ENCODE peak calls at places on chromosome 17, in six cellular contexts. Y is transverse colon, T is type B pancreatic cell, H is cardiac muscle cell, M is hepatocyte, O is adrenal gland. R is an unnamed sample.

GRCh38 chr17:45408611-45409421 is 23.9 kb downstream of the ARHGAP27 start:
- DNase-seq in Y (peak; percentile 29), T (no peak), H (peak; percentile 41), M (no peak), O (no peak), R (no peak)

GRCh38 chr17:61486135-61487120 is 34.2 kb downstream of the TBX4 start:
- DNase-seq in Y (no peak), T (no peak), H (peak; percentile 82), M (no peak), O (no peak), R (no peak)

GRCh38 chr17:37737971-37738370 is 6.9 kb downstream of the HNF1B start:
- DNase-seq in Y (no peak), T (no peak), H (no peak), M (no peak), O (no peak), R (no peak)

GRCh38 chr17:71764507-71764906 is 356.3 kb upstream of the SOX9 start:
- DNase-seq in Y (peak; percentile 24), T (no peak), H (peak; percentile 63), M (peak; percentile 33), O (peak; percentile 20), R (peak; percentile 43)

GRCh38 chr17:35536664-35537160 is 766 bp downstream of the SLFN12L start:
- DNase-seq in Y (no peak), T (no peak), H (no peak), M (no peak), O (no peak), R (no peak)

GRCh38 chr17:16013943-16014407 is 14.4 kb downstream of the TTC19 start:
- DNase-seq in Y (no peak), T (no peak), H (peak; percentile 29), M (peak; percentile 57), O (no peak), R (no peak)

GRCh38 chr17:57782051-57782490 is 37.0 kb upstream of the CCDC182 start:
- DNase-seq in Y (no peak), T (no peak), H (no peak), M (no peak), O (no peak), R (no peak)

GRCh38 chr17:1957037-1957436 is 68.1 kb downstream of the RTN4RL1 start:
- DNase-seq in Y (no peak), T (no peak), H (no peak), M (no peak), O (no peak), R (no peak)

GRCh38 chr17:58277107-58277506 is 3.6 kb downstream of the MPO start:
- DNase-seq in Y (no peak), T (no peak), H (no peak), M (no peak), O (peak; percentile 21), R (no peak)

GRCh38 chr17:21286771-21287702 is 2.5 kb downstream of the MAP2K3 start:
- DNase-seq in Y (peak; percentile 81), T (no peak), H (no peak), M (no peak), O (peak; percentile 37), R (peak; percentile 57)

GRCh38 chr17:10549108-10549842 is at the start of gene MYH2:
- DNase-seq in Y (no peak), T (no peak), H (peak; percentile 19), M (no peak), O (no peak), R (no peak)

GRCh38 chr17:17159571-17159970 is 46.6 kb downstream of the PLD6 start:
- DNase-seq in Y (no peak), T (no peak), H (no peak), M (no peak), O (no peak), R (no peak)

GRCh38 chr17:19648475-19649406 is at the start of gene ALDH3A2:
- DNase-seq in Y (peak; percentile 97), T (peak; percentile 95), H (peak; percentile 97), M (peak; percentile 98), O (peak; percentile 97), R (peak; percentile 92)

GRCh38 chr17:6548578-6549330 is 7.6 kb downstream of the PITPNM3 start:
- DNase-seq in Y (peak; percentile 23), T (no peak), H (peak; percentile 87), M (peak; percentile 41), O (no peak), R (no peak)

GRCh38 chr17:8162997-8163977 is 539 bp upstream of the VAMP2 start:
- DNase-seq in Y (peak; percentile 45), T (no peak), H (peak; percentile 32), M (peak; percentile 39), O (peak; percentile 64), R (no peak)

GRCh38 chr17:885971-886571 is 93.5 kb downstream of the NXN start:
- DNase-seq in Y (peak; percentile 52), T (no peak), H (no peak), M (no peak), O (peak; percentile 82), R (no peak)

GRCh38 chr17:48970224-48970623 is 1.8 kb upstream of the GIP start:
- DNase-seq in Y (no peak), T (no peak), H (peak; percentile 61), M (peak; percentile 53), O (no peak), R (no peak)

GRCh38 chr17:80512233-80512632 is 32.4 kb upstream of the RPTOR start:
- DNase-seq in Y (no peak), T (no peak), H (no peak), M (no peak), O (peak; percentile 74), R (no peak)

GRCh38 chr17:2067559-2067958 is 12.7 kb downstream of the HIC1 start:
- DNase-seq in Y (no peak), T (no peak), H (no peak), M (no peak), O (no peak), R (no peak)

GRCh38 chr17:68317458-68317857 is 26.2 kb downstream of the ARSG start:
- DNase-seq in Y (no peak), T (no peak), H (no peak), M (no peak), O (peak; percentile 33), R (no peak)

GRCh38 chr17:68315930-68316329 is 24.6 kb downstream of the ARSG start:
- DNase-seq in Y (no peak), T (no peak), H (no peak), M (no peak), O (no peak), R (no peak)

GRCh38 chr17:68320311-68320865 is 29.1 kb downstream of the ARSG start:
- DNase-seq in Y (no peak), T (no peak), H (peak; percentile 30), M (no peak), O (no peak), R (no peak)

GRCh38 chr17:68319420-68320162 is 28.3 kb downstream of the ARSG start:
- DNase-seq in Y (no peak), T (no peak), H (no peak), M (no peak), O (no peak), R (no peak)

DNA sequence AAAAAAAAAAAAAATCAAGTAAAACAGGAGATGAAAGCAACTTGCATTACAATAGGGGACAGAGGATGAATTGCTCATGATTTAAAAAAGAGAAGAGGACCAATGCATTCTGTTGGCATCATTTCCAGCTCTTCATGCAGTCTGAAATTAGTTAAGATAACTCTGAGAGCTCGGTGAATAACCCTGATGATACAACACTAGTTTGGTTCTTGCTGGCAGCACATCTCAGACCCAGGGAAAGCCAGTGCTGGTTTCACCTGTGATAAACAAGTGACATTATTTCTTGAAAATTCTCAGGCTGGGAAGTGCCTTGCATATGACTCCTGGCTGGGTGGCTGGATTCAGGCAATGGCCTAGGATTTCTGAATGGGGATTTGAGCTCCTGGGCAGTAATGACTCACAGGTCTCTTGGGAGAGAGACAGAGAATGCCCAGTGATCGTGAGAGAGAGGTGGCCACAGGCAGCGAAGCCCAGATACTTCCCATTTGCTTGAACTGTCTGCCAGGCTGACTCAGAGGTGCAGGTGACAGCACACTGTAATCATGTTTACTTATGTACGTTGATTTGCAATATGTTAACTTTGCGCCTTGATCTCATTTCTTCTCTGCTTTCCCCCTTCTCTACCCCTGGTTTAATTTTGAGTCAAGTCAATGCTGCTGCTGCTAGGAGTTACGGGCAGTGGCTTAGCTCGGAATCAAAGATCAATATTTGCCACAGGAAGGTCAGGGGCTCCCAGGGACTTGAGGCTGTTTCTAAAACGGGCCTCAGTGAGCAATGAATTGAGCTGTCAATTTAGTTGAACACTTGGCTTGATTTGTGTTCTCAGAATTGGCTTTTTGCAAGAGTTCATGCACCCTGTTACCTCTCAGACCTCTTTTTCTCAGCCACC is 27.1 kb downstream of the ARSG start:
- DNase-seq in Y (no peak), T (no peak), H (no peak), M (peak; percentile 47), O (peak; percentile 70), R (peak; percentile 54)
- TF ChIP-seq CTCF in Y (no peak), T (no peak), H (no peak), M (no peak), O (no peak), R (no peak)

GRCh38 chr17:43324205-43324893 is 74.4 kb upstream of the ARL4D start:
- DNase-seq in Y (no peak), T (no peak), H (no peak), M (no peak), O (no peak), R (peak; percentile 29)
- TF ChIP-seq CTCF in Y (no peak), T (peak; percentile 35), H (no peak), M (no peak), O (no peak), R (no peak)

DNA sequence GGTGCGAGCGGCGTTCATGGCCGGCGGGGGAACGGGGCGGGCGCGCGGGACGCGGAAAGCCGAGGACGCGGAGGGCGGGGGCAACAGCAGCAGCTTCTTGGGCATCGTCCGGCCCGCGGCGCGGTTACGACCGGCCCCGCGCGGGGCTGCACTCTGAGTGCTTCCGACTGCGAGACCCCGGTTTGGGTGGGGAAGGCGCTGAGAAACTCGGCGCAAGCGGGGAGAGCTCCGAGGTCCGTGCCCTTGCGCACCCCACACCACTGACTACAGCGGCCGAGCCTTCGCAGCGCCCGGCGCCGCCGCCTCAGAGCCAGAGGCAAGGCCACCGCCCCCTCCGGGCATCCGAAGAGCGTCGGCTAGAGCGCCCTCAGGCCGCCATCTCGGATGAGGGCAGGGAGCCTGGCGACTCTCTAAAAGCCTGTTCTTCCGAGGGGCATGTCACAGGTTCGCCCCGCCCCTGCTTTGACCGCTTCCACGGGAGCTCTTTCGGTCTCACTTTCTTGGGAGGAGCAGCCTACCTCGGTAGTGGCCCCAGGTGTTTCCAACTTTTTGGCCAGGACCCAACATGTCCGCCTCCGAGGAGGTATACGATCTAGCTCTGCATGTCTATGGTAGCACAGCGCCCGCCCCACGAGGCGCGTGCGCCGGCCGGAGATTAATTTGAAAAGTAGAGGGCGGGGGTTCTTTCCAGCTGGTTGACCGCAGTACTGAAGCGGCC is at the start of gene PRPSAP1:
- DNase-seq in Y (peak; percentile 88), T (peak; percentile 89), H (peak; percentile 95), M (peak; percentile 95), O (peak; percentile 84), R (peak; percentile 87)
- TF ChIP-seq CTCF in Y (peak; percentile 59), T (peak; percentile 40), H (peak; percentile 65), M (no peak), O (peak; percentile 32), R (peak; percentile 49)

DNA sequence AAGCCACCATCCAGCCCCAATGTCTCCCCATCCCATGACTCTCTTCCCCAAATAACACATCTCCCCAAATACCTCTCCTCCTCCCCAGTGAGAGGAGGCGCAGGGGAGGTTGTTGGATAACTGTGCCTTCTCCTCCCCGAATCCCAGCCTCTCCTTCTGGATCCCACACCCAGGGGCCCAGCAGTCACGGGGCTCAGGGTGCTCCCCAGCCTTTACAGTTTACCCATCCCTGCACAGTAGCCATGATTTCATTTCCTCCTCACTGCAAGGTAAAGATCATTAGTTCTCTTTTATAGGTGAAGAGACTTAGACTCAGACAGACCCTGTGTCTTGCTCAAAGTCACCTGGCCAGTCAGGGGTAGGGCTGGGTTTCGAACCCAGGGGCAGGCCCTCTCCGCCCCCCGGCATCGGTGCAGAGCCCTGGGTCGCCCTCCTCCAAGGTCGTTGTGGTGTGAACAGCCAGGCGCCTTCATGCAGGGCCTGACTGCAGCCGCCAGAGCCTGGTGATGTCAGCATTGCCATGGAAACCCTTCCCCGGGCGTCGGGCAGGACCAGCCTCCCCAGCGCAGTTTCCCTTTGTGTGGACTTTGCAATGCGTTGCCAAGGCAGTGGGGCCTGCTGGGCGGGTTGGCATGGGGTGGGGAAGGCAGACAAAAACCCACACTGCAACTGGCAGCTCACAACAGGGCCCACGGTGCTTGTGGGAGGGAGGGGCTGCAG is 53.3 kb upstream of the TOB1 start:
- DNase-seq in Y (peak; percentile 94), T (peak; percentile 86), H (peak; percentile 86), M (peak; percentile 95), O (peak; percentile 83), R (peak; percentile 99)
- TF ChIP-seq CTCF in Y (no peak), T (no peak), H (no peak), M (no peak), O (no peak), R (no peak)

R was measured in Calu3.